ENCODE peak calls at places on chromosomes 5 and 9, in seven cellular contexts. D is CD8-positive, alpha-beta T cell; M is MG63; Z is cardiac fibroblast; N is cardiac muscle cell; P is fibroblast of lung; V is lower lobe of right lung. A is an unnamed sample.

GRCh38 chr9:102911185-102911584 is 83.9 kb upstream of the CYLC2 start:
- DNase-seq in N (no peak), Z (no peak), D (no peak), V (no peak), M (no peak), P (no peak), A (no peak)

GRCh38 chr9:117485176-117485575 is 70.3 kb upstream of the ASTN2 start:
- DNase-seq in V (no peak), D (no peak), P (peak), N (no peak), Z (peak), M (peak), A (no peak)

GRCh38 chr9:76716270-76716669 is 48.0 kb upstream of the PCA3 start:
- DNase-seq in M (no peak), D (no peak), N (no peak), V (no peak), Z (no peak), P (peak), A (no peak)

GRCh38 chr5:172481011-172481410 is 26.7 kb upstream of the SH3PXD2B start:
- DNase-seq in V (no peak), P (no peak), D (no peak), Z (no peak), N (no peak), M (no peak), A (no peak)

GRCh38 chr9:136748656-136749551 is 579 bp upstream of the LCN6 start:
- DNase-seq in D (no peak), P (no peak), N (no peak), Z (no peak), M (no peak), V (peak), A (no peak)

GRCh38 chr5:141494761-141495455 is 6.0 kb downstream of the PCDHGC5 start:
- DNase-seq in N (no peak), P (peak), Z (no peak), M (no peak), D (no peak), V (no peak), A (no peak)

GRCh38 chr9:70593241-70593640 is 178.8 kb upstream of the KLF9 start:
- DNase-seq in P (no peak), Z (no peak), D (no peak), V (no peak), M (no peak), N (no peak), A (no peak)

GRCh38 chr9:31597977-31598376 is 786.5 kb upstream of the ACO1 start:
- DNase-seq in Z (peak), N (no peak), P (peak), M (no peak), D (no peak), V (no peak), A (no peak)

GRCh38 chr5:151234476-151235238 is 10.8 kb upstream of the CCDC69 start:
- DNase-seq in M (no peak), V (peak), P (peak), N (no peak), Z (peak), D (no peak), A (no peak)

GRCh38 chr9:81687521-81688261 is 1.7 kb downstream of the TLE1 start:
- DNase-seq in Z (peak), P (peak), D (no peak), M (peak), V (peak), N (peak), A (peak)

GRCh38 chr9:123749580-123750202 is 180.2 kb downstream of the DENND1A start:
- DNase-seq in N (no peak), M (no peak), Z (no peak), P (peak), D (no peak), V (no peak), A (no peak)

GRCh38 chr9:137252555-137253506 is 1.7 kb downstream of the STPG3 start:
- DNase-seq in V (no peak), P (no peak), N (peak), M (no peak), D (no peak), Z (no peak), A (no peak)

GRCh38 chr9:114047717-114048116 is 30.4 kb downstream of the AMBP start:
- DNase-seq in Z (peak), N (peak), M (no peak), P (no peak), D (no peak), V (no peak), A (no peak)

GRCh38 chr5:68479524-68479923 is 264.0 kb downstream of the PIK3R1 start:
- DNase-seq in Z (no peak), P (no peak), D (no peak), M (no peak), V (no peak), N (no peak), A (no peak)

GRCh38 chr5:53560506-53561191 is at the start of gene NDUFS4:
- DNase-seq in M (peak), P (peak), V (peak), Z (peak), D (peak), N (peak), A (peak)

GRCh38 chr9:132451276-132451675 is 41.3 kb downstream of the CFAP77 start:
- DNase-seq in V (no peak), M (no peak), Z (no peak), P (no peak), D (no peak), N (no peak), A (no peak)

GRCh38 chr5:168303398-168304020 is 12.1 kb downstream of the WWC1 start:
- DNase-seq in P (no peak), D (no peak), V (no peak), Z (no peak), N (no peak), M (peak), A (no peak)

GRCh38 chr9:36748322-36748899 is 175.7 kb downstream of the MELK start:
- DNase-seq in N (peak), P (peak), D (peak), V (no peak), M (peak), Z (peak), A (peak)

GRCh38 chr9:128006360-128007024 is 25.7 kb upstream of the EEIG1 start:
- DNase-seq in M (no peak), P (peak), V (no peak), Z (no peak), D (peak), N (no peak), A (no peak)

GRCh38 chr5:149834246-149834855 is 104.2 kb downstream of the PPARGC1B start:
- DNase-seq in V (no peak), M (peak), Z (peak), P (peak), D (peak), N (peak), A (peak)

GRCh38 chr5:17882760-17883488 is 248.7 kb downstream of the TAF11L14 start:
- DNase-seq in N (no peak), D (no peak), M (peak), Z (no peak), V (no peak), P (no peak), A (no peak)

GRCh38 chr5:37825334-37825915 is 14.4 kb downstream of the GDNF start:
- DNase-seq in M (no peak), D (no peak), Z (no peak), P (no peak), N (no peak), V (no peak), A (no peak)

DNA sequence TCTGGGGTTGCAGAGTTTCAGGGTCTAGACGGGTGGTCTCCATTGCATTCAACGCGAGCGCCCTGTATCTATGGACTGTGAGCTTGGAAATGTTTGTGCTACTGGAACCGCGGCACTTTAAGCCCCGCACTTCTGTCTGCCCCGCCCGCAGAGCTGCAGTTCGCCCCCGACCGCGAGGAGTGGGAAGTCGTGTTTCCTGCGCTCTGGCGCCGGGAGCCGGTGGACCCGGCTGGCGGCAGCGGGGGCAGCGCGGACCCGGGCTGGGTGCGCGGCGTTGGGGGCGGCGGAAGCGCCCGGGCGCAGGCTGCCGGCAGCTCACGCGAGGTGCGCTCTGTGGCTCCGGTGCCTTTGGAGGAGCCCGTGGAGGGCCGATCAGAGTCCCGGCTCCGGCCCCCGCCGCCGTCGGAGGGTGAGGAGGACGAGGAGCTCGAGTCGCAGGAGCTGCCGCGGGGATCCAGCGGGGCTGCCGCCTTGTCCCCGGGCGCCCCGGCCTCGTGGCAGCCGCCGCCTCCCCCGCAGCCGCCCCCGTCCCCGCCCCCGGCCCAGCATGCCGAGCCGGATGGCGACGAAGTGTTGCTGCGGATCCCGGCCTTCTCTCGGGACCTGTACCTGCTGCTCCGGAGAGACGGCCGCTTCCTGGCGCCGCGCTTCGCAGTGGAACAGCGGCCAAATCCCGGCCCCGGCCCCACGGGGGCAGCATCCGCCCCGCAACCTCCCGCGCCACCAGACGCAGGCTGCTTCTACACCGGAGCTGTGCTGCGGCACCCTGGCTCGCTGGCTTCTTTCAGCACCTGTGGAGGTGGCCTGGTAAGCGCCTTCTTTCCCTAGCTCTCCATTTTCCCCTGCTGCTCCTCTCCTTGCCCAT is 1.1 kb downstream of the ADAMTS19 start:
- DNase-seq in M (peak), N (peak), Z (peak), P (peak), V (peak), D (no peak), A (no peak)
- H3K4me3 ChIP-seq in M (peak), N (peak), Z (peak), P (peak), V (peak), D (no peak), A (no peak)

GRCh38 chr5:178114325-178115135 is 1.2 kb downstream of the N4BP3 start:
- DNase-seq in Z (no peak), P (no peak), M (peak), V (no peak), N (peak), D (peak), A (no peak)

GRCh38 chr5:178113141-178113787 is at the start of gene N4BP3:
- DNase-seq in D (peak), Z (peak), V (peak), P (peak), N (peak), M (peak), A (peak)

GRCh38 chr5:178112545-178112944 is 787 bp upstream of the N4BP3 start:
- DNase-seq in P (no peak), M (no peak), N (no peak), V (no peak), Z (no peak), D (no peak), A (no peak)

GRCh38 chr5:178115136-178115834 is 2.0 kb downstream of the N4BP3 start:
- DNase-seq in P (no peak), Z (no peak), D (peak), V (no peak), N (no peak), M (no peak), A (no peak)

DNA sequence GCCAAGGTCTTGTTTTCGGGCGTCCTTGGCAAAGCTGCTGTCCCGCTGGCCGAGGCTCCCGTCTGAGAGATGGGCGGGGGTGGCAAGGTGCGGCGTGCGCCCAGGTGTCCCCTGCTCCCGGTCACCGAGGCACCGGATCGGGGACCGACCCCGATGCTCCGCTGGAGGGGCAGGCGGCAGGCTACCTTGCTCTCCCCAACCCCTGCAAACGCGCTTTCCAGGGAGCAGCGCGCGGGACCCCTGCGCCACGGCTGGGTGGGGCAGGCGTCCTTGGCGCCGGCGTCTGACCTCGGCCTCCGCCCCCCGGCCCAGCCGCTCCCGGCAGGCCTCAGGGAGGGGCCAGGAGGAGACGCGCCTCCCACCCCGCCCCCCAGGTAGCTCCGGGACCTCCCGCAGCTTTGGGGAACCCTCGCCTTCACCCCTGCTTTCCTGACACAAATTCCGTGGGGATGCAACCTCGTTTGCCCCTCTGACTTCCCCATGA is 551 bp downstream of the N4BP3 start:
- DNase-seq in M (no peak), N (peak), Z (no peak), D (peak), P (no peak), V (no peak), A (peak)
- H3K4me3 ChIP-seq in M (peak), N (peak), Z (peak), D (peak), P (no peak), V (peak), A (peak)

DNA sequence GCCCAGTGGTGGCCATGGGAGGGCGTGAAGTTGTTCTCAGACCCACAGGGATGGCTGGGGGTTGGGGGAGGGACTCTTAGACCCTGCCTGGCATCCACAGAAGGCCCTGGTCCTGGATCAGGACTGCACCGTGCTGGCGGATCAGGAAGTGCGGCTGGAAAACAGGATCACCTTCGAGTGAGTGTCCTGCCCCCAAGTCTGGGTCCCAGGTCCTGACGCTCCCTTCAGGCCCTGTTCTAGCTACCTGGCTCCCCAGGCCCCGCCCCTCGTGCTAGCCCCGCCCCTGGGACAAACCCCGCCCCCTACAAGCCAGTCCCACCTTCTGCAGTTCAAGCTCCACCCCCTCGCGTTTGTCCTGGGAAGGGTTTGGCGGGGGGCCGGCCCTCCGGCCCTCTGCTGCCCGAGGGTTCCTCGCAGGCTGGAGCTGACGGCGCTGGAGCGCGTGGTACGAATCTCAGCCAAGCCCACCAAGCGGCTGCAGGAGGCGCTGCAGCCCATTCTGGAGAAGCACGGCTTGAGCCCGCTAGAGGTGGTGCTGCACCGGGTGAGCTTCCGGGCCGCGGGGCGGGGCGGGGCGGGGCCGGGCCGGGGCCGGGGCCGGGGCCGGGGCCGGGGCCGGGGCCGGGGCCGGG is 12.9 kb downstream of the RGS14 start:
- DNase-seq in P (peak), N (peak), M (peak), Z (peak), D (peak), V (peak), A (peak)
- H3K4me3 ChIP-seq in P (no peak), N (no peak), M (peak), Z (peak), D (no peak), V (peak), A (peak)

GRCh38 chr5:134466241-134467069 is 54.8 kb upstream of the CDKN2AIPNL start:
- DNase-seq in V (peak), D (peak), N (peak), P (peak), M (peak), Z (peak), A (peak)
- H3K4me3 ChIP-seq in V (peak), D (peak), N (peak), P (peak), M (peak), Z (peak), A (peak)

GRCh38 chr9:92965759-92966517 is 18.6 kb downstream of the FGD3 start:
- DNase-seq in D (no peak), M (no peak), V (no peak), P (no peak), N (no peak), Z (no peak), A (no peak)

GRCh38 chr9:92964981-92965758 is 17.8 kb downstream of the FGD3 start:
- DNase-seq in N (no peak), M (no peak), P (no peak), D (peak), V (peak), Z (no peak), A (no peak)

GRCh38 chr9:92968081-92968480 is 20.8 kb downstream of the FGD3 start:
- DNase-seq in V (no peak), N (no peak), D (peak), P (no peak), M (no peak), Z (no peak), A (no peak)

GRCh38 chr9:92964607-92964975 is 17.3 kb downstream of the FGD3 start:
- DNase-seq in N (no peak), P (no peak), Z (no peak), D (no peak), M (no peak), V (no peak), A (no peak)

DNA sequence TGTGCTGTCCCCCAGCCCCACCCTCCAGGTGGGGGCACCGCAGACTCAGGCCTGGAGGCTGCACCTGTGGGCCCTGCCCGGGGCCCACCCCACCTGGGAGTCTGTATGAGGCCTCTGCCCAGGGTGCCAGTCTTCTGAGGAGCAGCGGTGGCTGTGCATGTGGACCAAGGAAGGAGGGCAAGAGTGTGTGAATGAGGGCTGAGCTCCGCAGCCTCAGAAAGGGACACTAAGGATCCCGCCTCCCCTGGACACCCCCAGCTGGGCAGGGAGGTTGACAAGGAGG is 19.1 kb downstream of the FGD3 start:
- DNase-seq in P (no peak), V (no peak), D (no peak), Z (no peak), M (no peak), N (no peak), A (no peak)
- H3K4me3 ChIP-seq in P (no peak), V (peak), D (peak), Z (no peak), M (no peak), N (no peak), A (no peak)

GRCh38 chr9:8384126-8384525 is 584.5 kb upstream of the DMAC1 start:
- DNase-seq in D (no peak), V (no peak), P (no peak), N (no peak), Z (no peak), M (no peak), A (no peak)

GRCh38 chr9:8382266-8382665 is 582.7 kb upstream of the DMAC1 start:
- DNase-seq in V (no peak), M (no peak), P (no peak), N (no peak), D (no peak), Z (no peak), A (no peak)

GRCh38 chr9:8388132-8388531 is 588.6 kb upstream of the DMAC1 start:
- DNase-seq in Z (no peak), V (no peak), P (no peak), N (no peak), M (no peak), D (no peak), A (no peak)

GRCh38 chr9:8382777-8383527 is 583.4 kb upstream of the DMAC1 start:
- DNase-seq in Z (no peak), V (no peak), D (no peak), M (no peak), P (peak), N (no peak), A (no peak)
- H3K4me3 ChIP-seq in Z (no peak), V (no peak), D (no peak), M (no peak), P (no peak), N (no peak), A (no peak)

DNA sequence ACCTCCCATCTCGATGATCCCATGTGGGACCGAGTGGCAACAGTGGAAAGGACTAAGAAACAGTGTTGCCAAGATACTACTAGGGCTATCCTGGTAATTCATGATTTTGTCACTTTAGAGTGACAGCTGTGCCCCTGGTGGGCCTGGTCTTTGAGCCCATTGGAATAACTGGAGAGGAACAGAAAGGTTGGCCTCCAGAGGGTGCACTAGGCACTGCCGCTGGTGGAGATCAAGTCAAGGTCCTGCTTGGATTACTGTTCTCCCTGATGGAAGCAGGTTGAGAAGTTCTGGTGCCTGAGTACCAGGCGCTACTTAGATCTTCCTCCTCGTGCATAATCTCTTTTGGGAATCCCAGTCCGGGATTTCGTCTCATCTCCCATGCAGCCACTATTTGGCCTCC is 129.6 kb downstream of the SEC61B start:
- DNase-seq in V (no peak), N (no peak), P (no peak), D (no peak), Z (no peak), M (no peak), A (no peak)
- H3K4me3 ChIP-seq in V (no peak), N (no peak), P (no peak), D (no peak), Z (no peak), M (no peak), A (no peak)

GRCh38 chr9:85995097-85995496 is 54.2 kb downstream of the NAA35 start:
- DNase-seq in N (no peak), M (no peak), D (no peak), Z (no peak), V (no peak), P (no peak), A (no peak)
- H3K4me3 ChIP-seq in N (no peak), M (no peak), D (no peak), Z (no peak), V (no peak), P (no peak), A (no peak)

GRCh38 chr5:35857004-35857345 is 284 bp downstream of the IL7R start:
- DNase-seq in D (peak), N (no peak), M (no peak), P (peak), V (no peak), Z (no peak), A (no peak)
- H3K4me3 ChIP-seq in D (peak), N (no peak), M (peak), P (peak), V (peak), Z (no peak), A (peak)

A was measured in SJSA1.